ENCODE peak calls at places on chromosome 1, in four cellular contexts. E, B, K and N are unnamed samples.

GRCh38 chr1:245797592-245798366 is 643.0 kb downstream of the KIF26B start:
- DNase-seq in E (no peak), B (no peak), K (no peak), N (no peak)

GRCh38 chr1:33903210-33903589 is 39.3 kb downstream of the HMGB4 start:
- DNase-seq in E (no peak), B (no peak), K (no peak), N (peak; percentile 77)

GRCh38 chr1:28114844-28115243 is 26.4 kb upstream of the EYA3 start:
- DNase-seq in E (no peak), B (no peak), K (no peak), N (no peak)

GRCh38 chr1:225772848-225773247 is 4.8 kb upstream of the SRP9 start:
- DNase-seq in E (no peak), B (no peak), K (no peak), N (no peak)

GRCh38 chr1:98921817-98922216 is 82.8 kb downstream of the PLPPR5 start:
- DNase-seq in E (no peak), B (no peak), K (peak; percentile 28), N (peak; percentile 49)

GRCh38 chr1:175073633-175074032 is 6.0 kb downstream of the TNN start:
- DNase-seq in E (no peak), B (no peak), K (no peak), N (no peak)

GRCh38 chr1:90387825-90388224 is 329.3 kb downstream of the BARHL2 start:
- DNase-seq in E (peak; percentile 60), B (no peak), K (no peak), N (no peak)

GRCh38 chr1:193926956-193927355 is 740.5 kb upstream of the B3GALT2 start:
- DNase-seq in E (no peak), B (no peak), K (no peak), N (no peak)

GRCh38 chr1:58465176-58465575 is 81.3 kb downstream of the OMA1 start:
- DNase-seq in E (no peak), B (no peak), K (no peak), N (no peak)

GRCh38 chr1:45767035-45767434 is 16.6 kb upstream of the IPP start:
- DNase-seq in E (no peak), B (no peak), K (peak; percentile 30), N (peak; percentile 13)

GRCh38 chr1:188089461-188089860 is 1260.7 kb downstream of the PLA2G4A start:
- DNase-seq in E (no peak), B (no peak), K (no peak), N (peak; percentile 16)

GRCh38 chr1:225816643-225817538 is 7.0 kb downstream of the EPHX1 start:
- DNase-seq in E (peak; percentile 22), B (no peak), K (no peak), N (no peak)

GRCh38 chr1:42660907-42661500 is 2.8 kb downstream of the PPIH start:
- DNase-seq in E (no peak), B (no peak), K (no peak), N (no peak)

GRCh38 chr1:173210716-173211231 is 3.6 kb upstream of the TNFSF4 start:
- DNase-seq in E (no peak), B (no peak), K (no peak), N (no peak)

GRCh38 chr1:28392027-28392652 is 22.6 kb downstream of the PHACTR4 start:
- DNase-seq in E (no peak), B (no peak), K (peak; percentile 90), N (peak; percentile 91)

GRCh38 chr1:224356685-224357625 is at the start of gene CNIH4:
- DNase-seq in E (peak; percentile 95), B (peak; percentile 88), K (peak; percentile 96), N (peak; percentile 95)

GRCh38 chr1:236753554-236753953 is 41.5 kb upstream of the MTR start:
- DNase-seq in E (no peak), B (no peak), K (peak; percentile 30), N (peak; percentile 32)

GRCh38 chr1:2778220-2778592 is 23.3 kb downstream of the TTC34 start:
- DNase-seq in E (no peak), B (no peak), K (no peak), N (no peak)

GRCh38 chr1:23169727-23170335 is 1.2 kb upstream of the LUZP1 start:
- DNase-seq in E (peak; percentile 39), B (no peak), K (peak; percentile 70), N (peak; percentile 29)

GRCh38 chr1:55338448-55338820 is 123.3 kb upstream of the USP24 start:
- DNase-seq in E (no peak), B (no peak), K (no peak), N (no peak)

GRCh38 chr1:21630571-21631338 is 38.4 kb downstream of the RAP1GAP start:
- DNase-seq in E (no peak), B (no peak), K (peak; percentile 17), N (no peak)

GRCh38 chr1:84406209-84406917 is 8.1 kb downstream of the DNASE2B start:
- DNase-seq in E (no peak), B (no peak), K (peak; percentile 25), N (peak; percentile 23)

GRCh38 chr1:217911908-217912307 is 280.8 kb downstream of the SPATA17 start:
- DNase-seq in E (no peak), B (no peak), K (no peak), N (no peak)

GRCh38 chr1:210332719-210333398 is 4.2 kb downstream of the HHAT start:
- DNase-seq in E (no peak), B (no peak), K (no peak), N (no peak)